ENCODE peak calls at places on chromosomes 5 and 9, in eight cellular contexts. Y is Caco-2; E is uterus; C is NB4; S is OCI-LY7; J is dorsolateral prefrontal cortex; F is kidney; H is CD8-positive, alpha-beta T cell. G is an unnamed sample.

GRCh38 chr9:14133394-14133793 is 180.5 kb downstream of the NFIB start:
- DNase-seq in Y (no peak), J (no peak), H (no peak), E (no peak), C (no peak), S (no peak), F (no peak), G (no peak)

GRCh38 chr9:117546894-117547293 is 132.0 kb upstream of the ASTN2 start:
- DNase-seq in H (no peak), Y (no peak), C (no peak), E (no peak), J (no peak), F (no peak), S (no peak), G (no peak)

GRCh38 chr5:115265220-115265619 is 2.5 kb upstream of the PGGT1B start:
- DNase-seq in C (no peak), F (peak), E (no peak), J (no peak), S (no peak), H (no peak), Y (no peak), G (no peak)

GRCh38 chr9:124040186-124040920 is 28.8 kb downstream of the LHX2 start:
- DNase-seq in H (no peak), Y (no peak), C (peak), S (no peak), E (no peak), J (no peak), F (no peak), G (no peak)

GRCh38 chr5:120372899-120373298 is 91.2 kb upstream of the PRR16 start:
- DNase-seq in J (no peak), E (no peak), S (no peak), H (no peak), F (no peak), C (no peak), Y (no peak), G (no peak)

GRCh38 chr5:131812371-131813160 is 15.7 kb upstream of the FNIP1 start:
- DNase-seq in Y (no peak), C (no peak), J (no peak), H (no peak), E (no peak), S (no peak), F (no peak), G (no peak)

GRCh38 chr9:92658611-92659010 is 11.3 kb downstream of the IPPK start:
- DNase-seq in F (peak), Y (no peak), C (no peak), H (no peak), J (no peak), S (no peak), E (no peak), G (no peak)

GRCh38 chr5:172953776-172954189 is 5.4 kb upstream of the RPL26L1 start:
- DNase-seq in H (no peak), F (no peak), Y (no peak), S (no peak), C (no peak), J (no peak), E (no peak), G (no peak)

GRCh38 chr5:88691945-88692868 is 190.8 kb downstream of the MEF2C start:
- DNase-seq in J (no peak), C (no peak), E (no peak), S (no peak), Y (no peak), F (peak), H (no peak), G (no peak)

GRCh38 chr5:143322931-143323330 is 80.6 kb downstream of the NR3C1 start:
- DNase-seq in J (no peak), C (no peak), H (no peak), E (no peak), Y (no peak), F (no peak), S (no peak), G (no peak)

GRCh38 chr9:129095908-129096307 is 14.7 kb downstream of the CRAT start:
- DNase-seq in E (no peak), C (no peak), H (no peak), J (no peak), Y (peak), S (no peak), F (no peak), G (no peak)

DNA sequence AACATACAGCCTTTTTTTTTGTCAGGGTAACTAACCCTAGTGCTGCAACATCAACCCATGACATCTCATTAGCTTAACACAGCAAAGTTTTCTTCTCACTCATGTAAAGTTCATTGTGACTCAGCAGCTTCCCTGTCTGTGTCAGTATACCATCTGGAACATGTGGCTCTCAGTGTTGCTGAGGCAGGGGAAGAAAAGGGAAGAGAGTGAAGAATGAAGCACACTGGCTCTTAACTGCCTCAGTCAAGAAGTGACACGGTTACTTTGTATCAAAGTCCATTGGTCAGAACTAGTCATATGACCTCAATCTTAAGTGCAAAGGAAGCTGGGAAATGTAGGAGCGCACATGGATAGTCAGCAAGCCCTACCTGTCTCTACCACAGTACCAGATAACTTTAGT is 185.0 kb upstream of the ELL2 start:
- DNase-seq in H (no peak), C (peak), E (no peak), F (no peak), Y (peak), J (no peak), S (peak), G (no peak)
- TF ChIP-seq CTCF in H (no peak), C (no peak), E (no peak), F (no peak), Y (no peak), J (no peak), S (no peak), G (no peak)

GRCh38 chr5:78647838-78648358 is 674 bp downstream of the LHFPL2 start:
- DNase-seq in C (no peak), H (no peak), E (peak), J (peak), Y (peak), S (no peak), F (peak), G (no peak)
- TF ChIP-seq CTCF in C (no peak), H (no peak), E (no peak), J (no peak), Y (no peak), S (no peak), F (no peak), G (no peak)

DNA sequence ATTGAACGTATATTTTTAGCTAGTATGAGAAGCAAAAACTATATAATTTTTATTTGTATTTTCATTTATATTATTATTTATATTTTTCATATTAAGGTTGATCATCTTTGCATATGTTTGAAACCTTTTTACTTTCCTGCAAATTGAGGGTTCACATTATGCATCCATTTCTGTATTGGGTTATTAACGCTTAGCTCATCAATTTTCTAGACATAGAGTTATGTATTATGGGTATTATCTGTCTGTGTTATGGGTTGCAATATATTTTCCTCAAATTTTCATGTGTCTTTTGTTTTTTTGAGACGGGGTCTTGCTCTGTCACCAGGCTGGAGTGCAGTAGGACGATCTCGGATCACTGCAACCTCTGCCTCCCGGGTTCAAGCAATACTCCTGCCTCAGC is 2377.0 kb upstream of the WWC1 start:
- DNase-seq in F (no peak), H (no peak), S (no peak), E (no peak), Y (no peak), J (no peak), C (no peak), G (no peak)
- TF ChIP-seq CTCF in F (no peak), H (no peak), S (no peak), E (no peak), Y (no peak), J (no peak), C (no peak), G (no peak)

DNA sequence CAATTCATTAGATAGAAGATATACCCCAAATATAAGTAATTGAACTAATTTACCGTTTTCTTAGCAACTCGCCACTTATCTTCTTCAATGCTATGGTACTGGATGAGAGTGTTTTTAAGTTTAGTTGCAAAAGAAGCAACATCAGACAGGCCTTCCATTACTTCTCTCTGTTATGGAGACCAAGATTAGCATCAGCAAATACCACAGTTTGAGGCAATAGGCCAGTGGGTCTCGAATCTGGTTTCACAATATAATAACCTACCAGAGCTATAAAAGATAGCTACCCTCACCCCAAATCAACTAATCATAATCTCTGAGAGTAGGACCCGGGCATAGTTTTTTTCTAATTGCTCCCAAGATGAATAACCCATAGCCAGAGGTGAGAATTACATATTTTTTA is 5.1 kb downstream of the STARD4 start:
- DNase-seq in Y (no peak), H (no peak), F (no peak), S (no peak), C (peak), E (no peak), J (no peak), G (no peak)
- TF ChIP-seq CTCF in Y (no peak), H (no peak), F (no peak), S (no peak), C (no peak), E (no peak), J (no peak), G (no peak)

GRCh38 chr9:9352877-9353481 is 1259.8 kb downstream of the PTPRD start:
- DNase-seq in E (no peak), Y (no peak), F (no peak), S (peak), C (peak), J (no peak), H (no peak), G (no peak)
- TF ChIP-seq CTCF in E (no peak), Y (peak), F (peak), S (peak), C (peak), J (peak), H (peak), G (no peak)

GRCh38 chr5:168339151-168340140 is 48.0 kb downstream of the WWC1 start:
- DNase-seq in H (no peak), J (no peak), C (no peak), F (no peak), Y (no peak), S (no peak), E (no peak), G (no peak)
- TF ChIP-seq CTCF in H (no peak), J (no peak), C (no peak), F (no peak), Y (no peak), S (peak), E (no peak), G (no peak)

GRCh38 chr5:2903451-2904395 is 152.2 kb upstream of the IRX2 start:
- DNase-seq in S (no peak), C (no peak), Y (no peak), E (no peak), H (peak), F (no peak), J (no peak), G (no peak)
- TF ChIP-seq CTCF in S (no peak), C (no peak), Y (no peak), E (no peak), H (no peak), F (no peak), J (no peak), G (no peak)

G was measured in natural killer cell.